ENCODE peak calls at places on chromosomes 16 and 17, in four cellular contexts. S is WTC11, U is HepG2, I is K562. F is an unnamed sample.

GRCh38 chr17:1462164-1463112 is 6.4 kb upstream of the CRK start:
- DNase-seq in S (no peak), U (no peak), I (no peak), F (no peak)

GRCh38 chr16:71723537-71724319 is 773 bp downstream of the PHLPP2 start:
- DNase-seq in S (peak; percentile 74), U (peak; percentile 49), I (peak; percentile 94), F (peak; percentile 86)

GRCh38 chr17:70773210-70773609 is 603.9 kb downstream of the KCNJ2 start:
- DNase-seq in S (no peak), U (no peak), I (no peak), F (peak; percentile 16)

GRCh38 chr17:6160188-6160555 is 90.0 kb downstream of the WSCD1 start:
- DNase-seq in S (no peak), U (no peak), I (no peak), F (no peak)

GRCh38 chr16:17590711-17591654 is 120.2 kb upstream of the XYLT1 start:
- DNase-seq in S (no peak), U (no peak), I (no peak), F (no peak)

GRCh38 chr16:51540259-51540658 is 389.2 kb upstream of the SALL1 start:
- DNase-seq in S (no peak), U (no peak), I (no peak), F (no peak)

GRCh38 chr17:59349178-59349577 is 17.7 kb downstream of the YPEL2 start:
- DNase-seq in S (no peak), U (no peak), I (no peak), F (no peak)

GRCh38 chr17:58420841-58421240 is 3.5 kb upstream of the RNF43 start:
- DNase-seq in S (no peak), U (no peak), I (no peak), F (no peak)

GRCh38 chr17:47135235-47135634 is 53.9 kb downstream of the CDC27 start:
- DNase-seq in S (no peak), U (no peak), I (no peak), F (no peak)

GRCh38 chr17:76701471-76701967 is 9.2 kb downstream of the MXRA7 start:
- DNase-seq in S (no peak), U (peak; percentile 80), I (no peak), F (no peak)

GRCh38 chr17:60106377-60107059 is 27.8 kb upstream of the HEATR6 start:
- DNase-seq in S (no peak), U (no peak), I (peak; percentile 13), F (no peak)

GRCh38 chr17:65261152-65261551 is 124.0 kb downstream of the RGS9 start:
- DNase-seq in S (peak; percentile 39), U (no peak), I (no peak), F (no peak)

GRCh38 chr16:49620158-49620867 is 235.6 kb downstream of the ZNF423 start:
- DNase-seq in S (no peak), U (peak; percentile 51), I (peak; percentile 79), F (no peak)

GRCh38 chr16:79267781-79268180 is 332.8 kb downstream of the MAF start:
- DNase-seq in S (no peak), U (no peak), I (no peak), F (no peak)

GRCh38 chr17:31293586-31293985 is 3.5 kb downstream of the OMG start:
- DNase-seq in S (no peak), U (no peak), I (no peak), F (no peak)

GRCh38 chr16:73504591-73504990 is 456.7 kb upstream of the ZFHX3 start:
- DNase-seq in S (no peak), U (no peak), I (no peak), F (no peak)

GRCh38 chr16:83315271-83315670 is 492.5 kb upstream of the HSBP1 start:
- DNase-seq in S (no peak), U (no peak), I (no peak), F (no peak)

GRCh38 chr16:11624645-11625607 is 38.2 kb upstream of the LITAF start:
- DNase-seq in S (no peak), U (no peak), I (no peak), F (no peak)

GRCh38 chr16:31130899-31131298 is 4.6 kb downstream of the PRSS8 start:
- DNase-seq in S (peak; percentile 74), U (no peak), I (no peak), F (no peak)

GRCh38 chr17:55354941-55355340 is 66.7 kb downstream of the MMD start:
- DNase-seq in S (no peak), U (no peak), I (no peak), F (no peak)

GRCh38 chr16:1163567-1164055 is 10.7 kb downstream of the CACNA1H start:
- DNase-seq in S (no peak), U (no peak), I (no peak), F (no peak)

GRCh38 chr17:56593741-56594527 is 435 bp downstream of the NOG start:
- DNase-seq in S (peak; percentile 62), U (peak; percentile 13), I (no peak), F (peak; percentile 56)

GRCh38 chr16:70758786-70759185 is 42.2 kb downstream of the VAC14 start:
- DNase-seq in S (no peak), U (no peak), I (no peak), F (no peak)

GRCh38 chr16:70646260-70647241 is at the start of gene IL34:
- DNase-seq in S (no peak), U (no peak), I (no peak), F (peak; percentile 6)

GRCh38 chr16:85961988-85962915 is 63.3 kb downstream of the IRF8 start:
- DNase-seq in S (no peak), U (no peak), I (peak; percentile 74), F (no peak)

DNA sequence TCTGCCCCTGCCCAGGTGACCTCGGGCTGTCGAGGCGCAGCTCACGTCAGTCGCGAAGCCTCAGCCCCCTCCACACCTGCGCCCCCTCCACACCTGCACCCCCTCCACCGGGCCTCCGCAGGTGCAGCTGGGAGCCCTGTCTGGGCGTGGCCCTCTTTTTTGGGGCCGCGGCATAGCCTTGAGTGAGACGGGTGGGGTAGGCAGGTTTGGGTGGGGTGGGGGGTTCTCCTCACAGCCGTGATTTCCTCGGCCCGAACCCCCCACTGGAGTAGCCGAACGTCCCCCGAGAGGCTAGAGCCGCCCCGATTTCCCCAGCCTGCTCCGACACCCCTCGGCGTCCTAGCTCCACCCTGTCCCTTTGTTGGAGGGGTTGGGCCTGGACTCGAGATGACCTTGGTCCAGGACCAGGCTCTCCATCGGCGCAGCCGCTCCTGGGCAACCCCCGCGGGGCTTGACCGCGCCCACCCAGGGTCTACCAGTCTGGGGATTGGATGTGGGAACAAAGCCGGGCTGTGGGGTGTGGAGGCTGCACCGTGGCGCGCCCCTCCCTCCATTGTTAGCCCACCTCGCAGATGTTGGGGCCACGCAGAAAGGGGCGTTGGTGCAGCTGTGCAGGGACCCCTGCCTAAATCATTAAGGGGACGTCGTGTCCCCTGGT is 627 bp downstream of the TUBB3 start:
- DNase-seq in S (peak; percentile 64), U (peak; percentile 56), I (no peak), F (no peak)
- TF ChIP-seq SP1 in S (no peak), U (no peak), I (no peak), F (no peak)

GRCh38 chr17:11122908-11123307 is 118.1 kb upstream of the SHISA6 start:
- DNase-seq in S (no peak), U (no peak), I (no peak), F (no peak)
- TF ChIP-seq ELF4 in S (no peak), U (no peak), I (no peak), F (no peak)

GRCh38 chr17:38415250-38416194 is 12.7 kb upstream of the ARHGAP23 start:
- DNase-seq in S (peak; percentile 69), U (peak; percentile 59), I (no peak), F (peak; percentile 32)
- TF ChIP-seq SP1 in S (no peak), U (no peak), I (no peak), F (no peak)

GRCh38 chr17:3712811-3713463 is 10.8 kb upstream of the HASPIN start:
- DNase-seq in S (no peak), U (no peak), I (no peak), F (no peak)

GRCh38 chr17:3704931-3705717 is 9.2 kb upstream of the P2RX5 start:
- DNase-seq in S (no peak), U (no peak), I (no peak), F (no peak)

GRCh38 chr17:3715296-3715695 is 8.4 kb upstream of the HASPIN start:
- DNase-seq in S (no peak), U (no peak), I (no peak), F (no peak)

DNA sequence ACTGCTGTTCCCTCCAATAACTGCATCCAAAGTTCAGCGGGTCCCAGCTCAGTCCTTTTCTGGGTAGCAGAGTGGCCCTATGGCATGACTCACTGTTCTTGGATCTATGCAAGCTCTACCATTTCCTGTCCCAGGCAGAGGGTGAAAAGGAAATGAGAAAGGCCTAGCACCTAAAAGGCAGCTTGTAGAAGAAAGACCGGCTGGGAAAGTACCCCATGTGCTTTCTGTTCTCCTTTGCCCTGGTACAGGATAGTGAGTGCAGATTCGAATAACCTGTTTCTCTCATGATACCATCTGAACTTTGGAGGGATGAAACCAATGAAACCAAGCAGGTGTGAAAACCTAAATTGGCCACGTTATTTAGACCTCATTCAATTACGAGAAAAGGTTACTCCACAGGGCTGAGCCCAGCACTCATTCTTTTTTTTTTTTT is 12.7 kb upstream of the HASPIN start:
- DNase-seq in S (no peak), U (no peak), I (no peak), F (no peak)
- TF ChIP-seq ELF4 in S (no peak), U (no peak), I (no peak), F (no peak)

GRCh38 chr16:88430524-88431446 is 22.3 kb upstream of the ZFPM1 start:
- DNase-seq in S (peak; percentile 59), U (no peak), I (peak; percentile 48), F (no peak)
- TF ChIP-seq SP1 in S (no peak), U (no peak), I (no peak), F (no peak)

GRCh38 chr16:24996301-24996700 is 18.9 kb downstream of the ARHGAP17 start:
- DNase-seq in S (no peak), U (no peak), I (no peak), F (no peak)

GRCh38 chr16:24995033-24995432 is 20.1 kb downstream of the ARHGAP17 start:
- DNase-seq in S (no peak), U (no peak), I (no peak), F (no peak)

GRCh38 chr16:24992696-24993095 is 22.5 kb downstream of the ARHGAP17 start:
- DNase-seq in S (no peak), U (no peak), I (no peak), F (no peak)

GRCh38 chr16:24995469-24995868 is 19.7 kb downstream of the ARHGAP17 start:
- DNase-seq in S (peak; percentile 39), U (no peak), I (no peak), F (no peak)

GRCh38 chr16:24993722-24994686 is 21.2 kb downstream of the ARHGAP17 start:
- DNase-seq in S (no peak), U (peak; percentile 99), I (peak; percentile 16), F (no peak)
- TF ChIP-seq ELF4 in S (no peak), U (no peak), I (no peak), F (no peak)

GRCh38 chr17:69743091-69743490 is 328.6 kb downstream of the MAP2K6 start:
- DNase-seq in S (no peak), U (no peak), I (no peak), F (no peak)
- TF ChIP-seq SP1 in S (no peak), U (no peak), I (no peak), F (no peak)